ENCODE peak calls at places on chromosomes 4 and X, in six cellular contexts. H, U, Y, E, C and P are unnamed samples.

GRCh38 chr4:175789632-175790031 is 22.4 kb downstream of the GPM6A start:
- DNase-seq in U (no peak), Y (no peak), H (no peak), E (no peak), C (no peak), P (no peak)

GRCh38 chr4:84615355-84615754 is 32.4 kb downstream of the CDS1 start:
- DNase-seq in H (no peak), Y (no peak), C (no peak), E (no peak), U (no peak), P (no peak)

GRCh38 chrX:153471663-153472280 is 1.4 kb upstream of the HAUS7 start:
- DNase-seq in Y (no peak), U (no peak), C (no peak), H (no peak), E (no peak), P (no peak)

GRCh38 chr4:26455571-26455970 is 34.7 kb downstream of the CCKAR start:
- DNase-seq in H (no peak), Y (no peak), E (no peak), C (no peak), U (no peak), P (no peak)

GRCh38 chr4:186297013-186297645 is 31.1 kb downstream of the F11 start:
- DNase-seq in E (peak), U (peak), Y (no peak), C (no peak), H (no peak), P (no peak)

GRCh38 chr4:57405359-57405758 is 295.2 kb upstream of the IGFBP7 start:
- DNase-seq in H (no peak), E (no peak), Y (no peak), C (no peak), U (peak), P (no peak)

GRCh38 chr4:163107754-163108153 is 58.9 kb downstream of the NAF1 start:
- DNase-seq in Y (no peak), C (no peak), E (peak), U (peak), H (no peak), P (no peak)

GRCh38 chr4:100062921-100063320 is 112.8 kb upstream of the H2AZ1 start:
- DNase-seq in E (no peak), H (no peak), U (peak), Y (no peak), C (no peak), P (no peak)

GRCh38 chr4:98377626-98378025 is 116.4 kb downstream of the RAP1GDS1 start:
- DNase-seq in U (peak), C (no peak), H (no peak), Y (no peak), E (peak), P (no peak)

GRCh38 chr4:93825551-93826216 is 2.9 kb upstream of the ATOH1 start:
- DNase-seq in H (no peak), E (no peak), U (no peak), Y (no peak), C (no peak), P (no peak)

GRCh38 chr4:108881190-108881589 is 118.3 kb upstream of the ETNPPL start:
- DNase-seq in E (no peak), C (no peak), H (no peak), Y (no peak), U (peak), P (no peak)

GRCh38 chrX:131764224-131764623 is 220.3 kb downstream of the OR13H1 start:
- DNase-seq in Y (no peak), H (no peak), E (peak), U (no peak), C (no peak), P (no peak)

GRCh38 chr4:26048378-26048882 is 134.4 kb downstream of the SMIM20 start:
- DNase-seq in U (peak), H (peak), E (no peak), C (no peak), Y (peak), P (no peak)

GRCh38 chr4:125070869-125071268 is 243.9 kb upstream of the FAT4 start:
- DNase-seq in U (no peak), E (peak), H (no peak), C (no peak), Y (no peak), P (no peak)

GRCh38 chr4:107592518-107592917 is 127.5 kb downstream of the PAPSS1 start:
- DNase-seq in U (no peak), Y (no peak), H (no peak), E (peak), C (no peak), P (no peak)

GRCh38 chrX:123590842-123591491 is 141.9 kb downstream of the THOC2 start:
- DNase-seq in Y (no peak), H (no peak), C (no peak), E (peak), U (peak), P (no peak)

GRCh38 chr4:122775039-122775438 is 42.5 kb downstream of the BBS12 start:
- DNase-seq in C (no peak), Y (no peak), U (no peak), E (no peak), H (no peak), P (no peak)

GRCh38 chrX:112746812-112747630 is 67.3 kb upstream of the LHFPL1 start:
- DNase-seq in E (no peak), H (no peak), Y (no peak), U (peak), C (no peak), P (no peak)

GRCh38 chrX:113212052-113212451 is 371.4 kb upstream of the AMOT start:
- DNase-seq in U (no peak), H (no peak), C (peak), E (no peak), Y (no peak), P (no peak)

GRCh38 chr4:4488405-4489404 is 53.1 kb downstream of the STX18 start:
- DNase-seq in U (peak), H (peak), Y (peak), E (peak), C (no peak), P (no peak)

GRCh38 chrX:148363836-148364235 is 136.6 kb upstream of the AFF2 start:
- DNase-seq in Y (no peak), H (no peak), E (no peak), U (no peak), C (no peak), P (no peak)

GRCh38 chr4:99179626-99180025 is 35.5 kb upstream of the ADH4 start:
- DNase-seq in C (no peak), Y (no peak), H (no peak), U (no peak), E (no peak), P (no peak)

GRCh38 chrX:103927633-103928032 is 34.8 kb upstream of the TMSB15B start:
- DNase-seq in E (no peak), C (no peak), H (no peak), U (no peak), Y (no peak), P (no peak)

GRCh38 chr4:99679204-99679603 is 21.6 kb upstream of the C4orf54 start:
- DNase-seq in E (no peak), C (no peak), U (peak), H (peak), Y (no peak), P (no peak)

GRCh38 chrX:130974323-130974722 is 71.3 kb upstream of the ENOX2 start:
- DNase-seq in E (no peak), Y (no peak), U (no peak), C (no peak), H (no peak), P (no peak)

GRCh38 chr4:56134272-56134671 is 185.5 kb downstream of the CEP135 start:
- DNase-seq in Y (no peak), C (no peak), E (no peak), U (peak), H (peak), P (no peak)

GRCh38 chr4:54676062-54676461 is 18.3 kb downstream of the KIT start:
- DNase-seq in E (no peak), Y (no peak), H (no peak), C (no peak), U (no peak), P (no peak)

GRCh38 chr4:7244766-7245320 is 52.5 kb downstream of the SORCS2 start:
- DNase-seq in E (no peak), U (no peak), H (no peak), C (no peak), Y (no peak), P (no peak)

GRCh38 chr4:2142630-2143427 is 83.7 kb downstream of the NAT8L start:
- DNase-seq in E (no peak), H (no peak), U (peak), C (no peak), Y (no peak), P (no peak)

GRCh38 chr4:1359976-1360375 is 13.0 kb downstream of the UVSSA start:
- DNase-seq in Y (no peak), U (no peak), H (no peak), C (no peak), E (no peak), P (no peak)

GRCh38 chr4:2047031-2047660 is 12.0 kb upstream of the NAT8L start:
- DNase-seq in H (no peak), U (no peak), C (peak), E (no peak), Y (peak), P (no peak)

GRCh38 chr4:185134176-185134869 is 8.7 kb upstream of the SLC25A4 start:
- DNase-seq in U (peak), H (no peak), Y (no peak), E (peak), C (no peak), P (no peak)

GRCh38 chrX:129323115-129323514 is 200.2 kb downstream of the SMARCA1 start:
- DNase-seq in C (no peak), U (no peak), H (no peak), Y (no peak), E (no peak), P (no peak)

GRCh38 chr4:88054229-88054628 is 46.8 kb downstream of the PKD2 start:
- DNase-seq in H (no peak), Y (no peak), C (no peak), U (no peak), E (no peak), P (no peak)

GRCh38 chrX:136691028-136691809 is 43.3 kb downstream of the CD40LG start:
- DNase-seq in H (no peak), C (no peak), Y (no peak), U (no peak), E (peak), P (no peak)

GRCh38 chrX:23885803-23886202 is 21.9 kb downstream of the APOO start:
- DNase-seq in C (no peak), Y (no peak), U (no peak), H (no peak), E (no peak), P (no peak)
- TF ChIP-seq CTCF in C (no peak), Y (no peak), U (no peak), H (no peak), E (no peak), P (peak)

GRCh38 chr4:78608684-78609083 is 57.1 kb downstream of the ANXA3 start:
- DNase-seq in U (no peak), H (no peak), E (no peak), Y (no peak), C (no peak), P (no peak)

GRCh38 chr4:78604988-78605387 is 53.4 kb downstream of the ANXA3 start:
- DNase-seq in U (no peak), Y (no peak), C (no peak), H (no peak), E (no peak), P (no peak)

GRCh38 chr4:78603384-78603783 is 51.8 kb downstream of the ANXA3 start:
- DNase-seq in Y (no peak), U (no peak), H (no peak), C (no peak), E (no peak), P (no peak)

GRCh38 chr4:78606530-78607095 is 55.0 kb downstream of the ANXA3 start:
- DNase-seq in E (no peak), U (no peak), H (no peak), C (no peak), Y (no peak), P (no peak)

GRCh38 chr4:78606035-78606434 is 54.5 kb downstream of the ANXA3 start:
- DNase-seq in H (no peak), Y (no peak), U (no peak), C (no peak), E (no peak), P (no peak)
- TF ChIP-seq CTCF in H (no peak), Y (no peak), U (no peak), C (no peak), E (no peak), P (no peak)

DNA sequence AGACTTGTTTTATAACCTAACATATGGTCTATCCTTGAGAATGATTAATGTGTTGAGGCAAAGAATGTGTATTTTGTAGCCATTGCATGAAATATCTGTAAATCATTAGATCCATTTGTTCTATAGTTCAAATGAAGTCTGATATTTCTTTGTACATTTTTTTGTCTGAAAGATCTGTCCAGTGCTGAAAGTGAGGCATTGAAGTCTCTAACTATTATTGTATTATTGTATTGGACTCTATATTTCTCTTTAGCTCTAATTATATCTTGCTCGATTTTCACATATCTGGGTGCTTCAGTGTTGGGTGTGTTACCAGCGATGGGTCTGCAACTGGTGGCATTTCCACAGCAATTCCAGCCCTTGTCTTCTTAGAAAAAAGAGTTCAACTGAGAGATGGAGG is 76.0 kb downstream of the PBDC1 start:
- DNase-seq in E (no peak), C (no peak), H (no peak), U (no peak), Y (no peak), P (no peak)
- TF ChIP-seq CTCF in E (no peak), C (no peak), H (no peak), U (no peak), Y (no peak), P (no peak)

DNA sequence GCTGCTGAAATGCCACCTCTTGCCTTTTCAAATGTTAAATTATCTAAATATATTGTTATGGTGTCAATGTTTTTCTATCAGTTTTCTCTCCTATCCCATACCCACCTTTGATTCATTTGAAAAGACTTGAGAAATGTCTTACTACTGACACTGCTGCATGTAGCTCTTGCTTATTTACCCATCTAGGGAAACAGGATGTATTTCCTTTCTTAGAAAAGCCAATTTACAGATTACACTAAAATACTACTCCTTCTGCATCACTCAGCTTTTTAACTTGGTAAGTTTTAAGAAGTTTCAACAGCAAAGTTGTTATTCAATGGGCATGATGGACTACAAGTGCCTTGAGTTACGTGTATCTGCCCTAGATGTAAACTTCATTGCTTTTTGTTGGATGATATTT is 13.2 kb upstream of the KCNE5 start:
- DNase-seq in C (no peak), Y (no peak), H (no peak), E (no peak), U (no peak), P (no peak)
- TF ChIP-seq CTCF in C (no peak), Y (no peak), H (no peak), E (no peak), U (no peak), P (no peak)

DNA sequence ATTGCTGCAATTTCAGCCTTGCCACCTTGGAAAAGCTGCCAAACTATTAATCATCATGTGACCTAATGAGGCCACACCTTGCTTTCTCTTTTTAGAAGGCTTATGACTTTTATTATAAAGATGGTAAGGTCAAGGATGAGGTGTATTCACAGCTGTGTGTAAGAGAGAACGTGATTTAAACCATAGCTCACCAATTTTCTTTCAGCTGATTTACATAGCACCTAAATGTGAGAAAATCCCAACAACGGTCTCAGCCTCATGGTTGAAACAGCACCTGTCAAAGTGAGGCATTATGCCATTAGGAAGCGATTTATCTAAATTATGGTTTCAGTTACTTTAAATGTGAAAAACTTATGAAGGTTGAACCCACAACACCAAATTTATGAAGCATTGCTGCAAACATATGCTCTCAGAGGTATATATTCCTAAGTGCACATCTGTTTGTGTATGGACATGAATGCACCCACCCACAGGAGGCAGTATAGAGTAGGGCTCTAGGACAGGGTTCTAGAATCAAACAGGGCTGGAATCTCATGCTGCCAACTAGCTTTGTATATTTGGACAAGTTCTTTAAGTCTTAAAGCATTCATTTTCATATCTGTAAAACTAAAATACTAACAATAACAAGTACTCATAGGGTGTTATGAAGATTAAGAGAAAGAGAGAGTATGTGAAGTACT is 40.7 kb downstream of the ANXA3 start:
- DNase-seq in H (no peak), Y (no peak), C (no peak), E (no peak), U (no peak), P (no peak)
- TF ChIP-seq CTCF in H (peak), Y (no peak), C (peak), E (peak), U (peak), P (peak)